ENCODE peak calls at places on chromosomes 12 and 14, in seven cellular contexts. G is activated T-helper 1 cell treated with anti-CD3 and anti-CD28 coated beads, Interleukin-12 subunit alpha, Interleukin-12 subunit beta, Interleukin-2, Interleukin-4 antibody, amounts not matched to agents 30 ng/mL and 10 ng/mL and 1 ng/mL, durations not matched to agents 14 hours and 24 hours and 36 hours; Y is HEK293T; P is activated naive CD8-positive, alpha-beta T cell treated with anti-CD3 and anti-CD28 coated beads for 36 hours; S is skeletal muscle cell; L is astrocyte of the hippocampus; V is NAMALWA. A is an unnamed sample.

GRCh38 chr12:84607170-84607569 is 305.4 kb downstream of the SLC6A15 start:
- DNase-seq in G (no peak), Y (no peak), P (no peak), S (no peak), L (no peak), V (no peak), A (no peak)

GRCh38 chr12:22333186-22333745 is 1.2 kb downstream of the ST8SIA1 start:
- DNase-seq in G (no peak), Y (no peak), P (no peak), S (peak), L (peak), V (no peak), A (no peak)

GRCh38 chr14:87065366-87065765 is 927.6 kb downstream of the GALC start:
- DNase-seq in G (no peak), Y (no peak), P (no peak), S (no peak), L (no peak), V (no peak), A (no peak)

GRCh38 chr14:87638196-87638595 is 354.8 kb downstream of the GALC start:
- DNase-seq in G (no peak), Y (no peak), P (no peak), S (no peak), L (no peak), V (no peak), A (no peak)

GRCh38 chr12:53624453-53624852 is 1.7 kb downstream of the ATF7 start:
- DNase-seq in G (no peak), Y (no peak), P (no peak), S (no peak), L (no peak), V (peak), A (no peak)

GRCh38 chr14:29236401-29236800 is 469.8 kb downstream of the FOXG1 start:
- DNase-seq in G (no peak), Y (no peak), P (no peak), S (no peak), L (no peak), V (no peak), A (no peak)

GRCh38 chr14:92475451-92476187 is 38.0 kb upstream of the RIN3 start:
- DNase-seq in G (no peak), Y (no peak), P (no peak), S (peak), L (no peak), V (no peak), A (peak)

GRCh38 chr14:71321556-71322315 is 414.5 kb downstream of the PCNX1 start:
- DNase-seq in G (no peak), Y (peak), P (no peak), S (peak), L (peak), V (peak), A (no peak)

GRCh38 chr14:68782091-68782981 is 10.5 kb downstream of the ZFP36L1 start:
- DNase-seq in G (peak), Y (no peak), P (peak), S (no peak), L (no peak), V (no peak), A (no peak)

GRCh38 chr12:10048531-10048930 is 18.0 kb downstream of the CLEC9A start:
- DNase-seq in G (no peak), Y (no peak), P (no peak), S (no peak), L (no peak), V (no peak), A (no peak)

GRCh38 chr12:107610030-107610859 is 75.4 kb upstream of the PWP1 start:
- DNase-seq in G (no peak), Y (peak), P (peak), S (peak), L (peak), V (peak), A (no peak)

GRCh38 chr12:91361864-91362263 is 179.2 kb upstream of the DCN start:
- DNase-seq in G (no peak), Y (peak), P (no peak), S (no peak), L (peak), V (peak), A (no peak)

GRCh38 chr12:53538209-53538689 is 31.0 kb upstream of the NPFF start:
- DNase-seq in G (no peak), Y (no peak), P (no peak), S (peak), L (peak), V (no peak), A (no peak)

GRCh38 chr12:90858261-90858660 is 96.7 kb downstream of the CCER1 start:
- DNase-seq in G (no peak), Y (no peak), P (no peak), S (no peak), L (peak), V (no peak), A (no peak)

GRCh38 chr14:93538411-93538810 is 107.7 kb downstream of the UNC79 start:
- DNase-seq in G (no peak), Y (peak), P (no peak), S (no peak), L (no peak), V (peak), A (no peak)

GRCh38 chr12:90013409-90013808 is 304.8 kb upstream of the ATP2B1 start:
- DNase-seq in G (no peak), Y (no peak), P (no peak), S (no peak), L (no peak), V (peak), A (no peak)

GRCh38 chr12:66011731-66012130 is 118.8 kb downstream of the LLPH start:
- DNase-seq in G (no peak), Y (no peak), P (no peak), S (peak), L (no peak), V (no peak), A (no peak)

GRCh38 chr14:59187802-59188460 is 536 bp upstream of the DAAM1 start:
- DNase-seq in G (peak), Y (peak), P (peak), S (no peak), L (no peak), V (peak), A (peak)

GRCh38 chr14:102694530-102695171 is 82.6 kb upstream of the TRAF3 start:
- DNase-seq in G (peak), Y (peak), P (peak), S (peak), L (peak), V (peak), A (no peak)

GRCh38 chr14:98580131-98580678 is 691.8 kb downstream of the BCL11B start:
- DNase-seq in G (peak), Y (no peak), P (no peak), S (no peak), L (peak), V (no peak), A (no peak)